ENCODE peak calls at places on chromosomes 4 and X, in eight cellular contexts. Y is NCI-H1417, D is tibial artery, Z is GM12865, H is H54, F is germinal center, U is posterior cingulate gyrus, P is IMR-90. E is an unnamed sample.

GRCh38 chr4:6401797-6402196 is 70.6 kb downstream of the PPP2R2C start:
- DNase-seq in H (no peak), U (no peak), P (no peak), D (no peak), F (no peak), Y (no peak), Z (no peak), E (no peak)

GRCh38 chr4:115219315-115219840 is 106.0 kb upstream of the NDST4 start:
- DNase-seq in P (no peak), Y (peak), D (no peak), H (no peak), U (no peak), Z (no peak), F (no peak), E (no peak)

GRCh38 chr4:95701500-95701899 is 138.4 kb upstream of the PDHA2 start:
- DNase-seq in P (no peak), Y (no peak), D (peak), U (no peak), H (no peak), Z (no peak), F (no peak), E (no peak)

GRCh38 chr4:142703694-142704309 is 142.3 kb downstream of the INPP4B start:
- DNase-seq in F (no peak), H (no peak), Z (no peak), P (no peak), U (no peak), Y (no peak), D (no peak), E (no peak)

GRCh38 chrX:102580891-102581290 is 18.4 kb upstream of the ARMCX5 start:
- DNase-seq in F (no peak), U (no peak), D (no peak), Z (no peak), Y (no peak), P (no peak), H (no peak), E (no peak)

GRCh38 chr4:110508827-110509446 is 33.0 kb downstream of the ENPEP start:
- DNase-seq in D (no peak), Z (peak), P (peak), U (no peak), F (no peak), H (no peak), Y (no peak), E (peak)

GRCh38 chr4:7719354-7720174 is 220.1 kb downstream of the AFAP1 start:
- DNase-seq in H (peak), Y (peak), P (no peak), F (peak), Z (peak), U (peak), D (peak), E (peak)

GRCh38 chr4:158202475-158202874 is 7.8 kb upstream of the TMEM144 start:
- DNase-seq in D (no peak), F (no peak), U (no peak), P (no peak), Y (no peak), H (no peak), Z (no peak), E (no peak)

GRCh38 chr4:40842725-40843401 is 93.1 kb downstream of the NSUN7 start:
- DNase-seq in D (no peak), F (no peak), Y (peak), Z (no peak), U (no peak), P (peak), H (no peak), E (no peak)

GRCh38 chrX:40684092-40684491 is 36.7 kb upstream of the CXorf38 start:
- DNase-seq in Z (no peak), H (no peak), Y (no peak), P (no peak), U (no peak), F (no peak), D (no peak), E (no peak)

GRCh38 chrX:27976284-27976683 is 5.0 kb downstream of the DCAF8L1 start:
- DNase-seq in H (no peak), Y (no peak), D (no peak), P (no peak), U (no peak), F (no peak), Z (no peak), E (no peak)

GRCh38 chr4:169410839-169411770 is 140.3 kb upstream of the SH3RF1 start:
- DNase-seq in Y (no peak), Z (peak), F (peak), P (peak), D (peak), U (no peak), H (no peak), E (peak)

GRCh38 chr4:183798921-183799307 is 106.2 kb upstream of the STOX2 start:
- DNase-seq in Y (peak), F (no peak), H (no peak), U (no peak), P (no peak), D (no peak), Z (no peak), E (no peak)

GRCh38 chrX:52346462-52347165 is 22.2 kb upstream of the XAGE2 start:
- DNase-seq in D (no peak), Y (no peak), F (no peak), Z (no peak), H (peak), P (peak), U (no peak), E (peak)

GRCh38 chrX:122910697-122911096 is 273.4 kb upstream of the GRIA3 start:
- DNase-seq in Z (no peak), H (no peak), F (no peak), D (no peak), U (no peak), Y (no peak), P (no peak), E (no peak)

GRCh38 chr4:18020145-18020670 is 1.3 kb downstream of the LCORL start:
- DNase-seq in U (no peak), Y (peak), F (peak), D (no peak), P (peak), H (no peak), Z (peak), E (peak)

GRCh38 chrX:153728095-153728494 is 3.4 kb downstream of the ABCD1 start:
- DNase-seq in Y (no peak), F (no peak), H (no peak), P (no peak), D (no peak), U (no peak), Z (no peak), E (no peak)

GRCh38 chr4:41363384-41363981 is 106.8 kb downstream of the UCHL1 start:
- DNase-seq in U (no peak), F (no peak), P (no peak), Z (no peak), H (no peak), D (peak), Y (no peak), E (peak)

GRCh38 chr4:73308286-73308685 is 49.7 kb upstream of the ANKRD17 start:
- DNase-seq in Y (no peak), D (no peak), Z (peak), H (no peak), U (no peak), F (no peak), P (peak), E (peak)

GRCh38 chr4:107444-108429 is 16.6 kb upstream of the ZNF718 start:
- DNase-seq in Z (no peak), H (no peak), F (no peak), Y (no peak), D (no peak), U (no peak), P (no peak), E (no peak)

GRCh38 chrX:115561605-115562491 is 874 bp downstream of the PLS3 start:
- DNase-seq in Z (peak), P (peak), Y (peak), U (no peak), H (no peak), F (peak), D (peak), E (peak)

GRCh38 chrX:41666251-41666650 is 22.5 kb upstream of the GPR34 start:
- DNase-seq in H (no peak), D (peak), P (peak), Y (no peak), Z (no peak), F (no peak), U (no peak), E (peak)

E was measured in GM23248.